ENCODE peak calls at places on chromosome 22, in five cellular contexts. One of them, this sample, is unnamed.

GRCh38 chr22:19122752-19123492 is 710 bp upstream of the DGCR2 start:
- DNase-seq in neuronal stem cell: no peak
- DNase-seq in mesenchymal stem cell: no peak
- DNase-seq in H1: no peak
- DNase-seq in trophoblast cell: no peak
- DNase-seq in this sample: no peak

GRCh38 chr22:50576070-50576469 is 2.2 kb downstream of the CPT1B start:
- DNase-seq in H1: no peak
- DNase-seq in neuronal stem cell: no peak
- DNase-seq in mesenchymal stem cell: peak
- DNase-seq in trophoblast cell: peak
- DNase-seq in this sample: peak

GRCh38 chr22:46587492-46588278 is 32.5 kb upstream of the GRAMD4 start:
- DNase-seq in mesenchymal stem cell: no peak
- DNase-seq in H1: no peak
- DNase-seq in neuronal stem cell: no peak
- DNase-seq in trophoblast cell: no peak
- DNase-seq in this sample: peak

GRCh38 chr22:19811211-19811621 is 43.5 kb downstream of the GNB1L start:
- DNase-seq in neuronal stem cell: no peak
- DNase-seq in mesenchymal stem cell: no peak
- DNase-seq in H1: peak
- DNase-seq in trophoblast cell: no peak
- DNase-seq in this sample: no peak

GRCh38 chr22:23053051-23053707 is 17.1 kb upstream of the GNAZ start:
- DNase-seq in mesenchymal stem cell: no peak
- DNase-seq in trophoblast cell: no peak
- DNase-seq in H1: peak
- DNase-seq in neuronal stem cell: no peak
- DNase-seq in this sample: peak

GRCh38 chr22:17994424-17995108 is 29.8 kb downstream of the MICAL3 start:
- DNase-seq in trophoblast cell: no peak
- DNase-seq in mesenchymal stem cell: no peak
- DNase-seq in H1: no peak
- DNase-seq in neuronal stem cell: no peak
- DNase-seq in this sample: no peak

GRCh38 chr22:37704645-37705044 is 7.8 kb downstream of the TRIOBP start:
- DNase-seq in mesenchymal stem cell: no peak
- DNase-seq in H1: no peak
- DNase-seq in neuronal stem cell: no peak
- DNase-seq in trophoblast cell: no peak
- DNase-seq in this sample: no peak

GRCh38 chr22:32245042-32245441 is 10.1 kb downstream of the SLC5A4 start:
- DNase-seq in mesenchymal stem cell: no peak
- DNase-seq in neuronal stem cell: no peak
- DNase-seq in trophoblast cell: no peak
- DNase-seq in H1: no peak
- DNase-seq in this sample: no peak

GRCh38 chr22:33418483-33418882 is 360.3 kb upstream of the SYN3 start:
- DNase-seq in H1: no peak
- DNase-seq in mesenchymal stem cell: no peak
- DNase-seq in neuronal stem cell: no peak
- DNase-seq in trophoblast cell: no peak
- DNase-seq in this sample: no peak

GRCh38 chr22:41848468-41848867 is 15.6 kb downstream of the SREBF2 start:
- DNase-seq in H1: no peak
- DNase-seq in neuronal stem cell: no peak
- DNase-seq in mesenchymal stem cell: no peak
- DNase-seq in trophoblast cell: no peak
- DNase-seq in this sample: no peak

GRCh38 chr22:33519140-33519973 is 400.9 kb downstream of the LARGE1 start:
- DNase-seq in mesenchymal stem cell: peak
- DNase-seq in neuronal stem cell: peak
- DNase-seq in H1: peak
- DNase-seq in trophoblast cell: peak
- DNase-seq in this sample: peak

GRCh38 chr22:46887978-46888377 is 125.5 kb downstream of the TBC1D22A start:
- DNase-seq in mesenchymal stem cell: no peak
- DNase-seq in H1: no peak
- DNase-seq in trophoblast cell: no peak
- DNase-seq in neuronal stem cell: no peak
- DNase-seq in this sample: no peak

GRCh38 chr22:17802822-17803221 is 28.6 kb upstream of the BID start:
- DNase-seq in trophoblast cell: no peak
- DNase-seq in H1: no peak
- DNase-seq in mesenchymal stem cell: no peak
- DNase-seq in neuronal stem cell: no peak
- DNase-seq in this sample: no peak

GRCh38 chr22:17119481-17120202 is 1.5 kb downstream of the TMEM121B start:
- DNase-seq in mesenchymal stem cell: no peak
- DNase-seq in H1: peak
- DNase-seq in neuronal stem cell: no peak
- DNase-seq in trophoblast cell: peak
- DNase-seq in this sample: peak

GRCh38 chr22:46354176-46354992 is 18.9 kb downstream of the TRMU start:
- DNase-seq in mesenchymal stem cell: no peak
- DNase-seq in neuronal stem cell: no peak
- DNase-seq in H1: no peak
- DNase-seq in trophoblast cell: no peak
- DNase-seq in this sample: peak

GRCh38 chr22:17984114-17984513 is 40.2 kb downstream of the MICAL3 start:
- DNase-seq in mesenchymal stem cell: no peak
- DNase-seq in trophoblast cell: peak
- DNase-seq in H1: no peak
- DNase-seq in neuronal stem cell: no peak
- DNase-seq in this sample: no peak

GRCh38 chr22:30234786-30235470 is 11.6 kb downstream of the LIF start:
- DNase-seq in neuronal stem cell: no peak
- DNase-seq in H1: no peak
- DNase-seq in trophoblast cell: no peak
- DNase-seq in mesenchymal stem cell: peak
- DNase-seq in this sample: no peak

GRCh38 chr22:30236875-30237274 is 9.7 kb downstream of the LIF start:
- DNase-seq in trophoblast cell: no peak
- DNase-seq in mesenchymal stem cell: no peak
- DNase-seq in neuronal stem cell: no peak
- DNase-seq in H1: no peak
- DNase-seq in this sample: no peak

GRCh38 chr22:30238136-30238535 is 8.4 kb downstream of the LIF start:
- DNase-seq in mesenchymal stem cell: no peak
- DNase-seq in neuronal stem cell: no peak
- DNase-seq in H1: no peak
- DNase-seq in trophoblast cell: no peak
- DNase-seq in this sample: no peak

GRCh38 chr22:30233582-30233981 is 13.0 kb downstream of the LIF start:
- DNase-seq in mesenchymal stem cell: no peak
- DNase-seq in neuronal stem cell: no peak
- DNase-seq in trophoblast cell: no peak
- DNase-seq in H1: no peak
- DNase-seq in this sample: no peak

GRCh38 chr22:30235687-30236170 is 10.8 kb downstream of the LIF start:
- DNase-seq in mesenchymal stem cell: peak
- DNase-seq in trophoblast cell: no peak
- DNase-seq in neuronal stem cell: no peak
- DNase-seq in H1: no peak
- DNase-seq in this sample: no peak
- H3K4me2 ChIP-seq in mesenchymal stem cell: no peak
- H3K4me2 ChIP-seq in trophoblast cell: peak
- H3K4me2 ChIP-seq in neuronal stem cell: no peak
- H3K4me2 ChIP-seq in H1: no peak
- H3K4me2 ChIP-seq in this sample: no peak

DNA sequence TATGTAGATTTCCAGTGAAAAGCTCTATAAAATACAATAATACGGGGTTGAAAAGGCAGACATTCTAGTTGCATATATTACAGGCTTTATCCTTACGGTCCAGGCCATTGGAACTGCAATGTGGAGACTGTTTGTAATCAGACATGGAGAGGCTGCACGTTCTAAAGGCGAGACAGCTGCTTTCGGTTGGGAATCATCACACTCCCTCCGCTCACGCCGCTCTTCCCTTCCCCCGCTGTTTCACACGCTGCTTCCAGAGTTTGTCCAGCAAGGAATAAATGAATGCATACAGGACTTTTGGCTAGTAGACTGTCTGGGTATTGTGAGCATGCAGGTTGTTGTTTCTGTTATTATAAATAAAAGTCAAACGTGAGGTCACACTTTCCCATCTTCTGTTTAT is 13.5 kb upstream of the EFCAB6 start:
- DNase-seq in H1: no peak
- DNase-seq in neuronal stem cell: no peak
- DNase-seq in trophoblast cell: no peak
- DNase-seq in mesenchymal stem cell: no peak
- DNase-seq in this sample: peak
- H2AFZ ChIP-seq in H1: no peak
- H2AFZ ChIP-seq in neuronal stem cell: no peak
- H2AFZ ChIP-seq in trophoblast cell: no peak
- H2AFZ ChIP-seq in mesenchymal stem cell: no peak
- H2AFZ ChIP-seq in this sample: no peak

GRCh38 chr22:40607506-40607905 is 29.0 kb downstream of the MRTFA start:
- DNase-seq in mesenchymal stem cell: no peak
- DNase-seq in neuronal stem cell: no peak
- DNase-seq in H1: no peak
- DNase-seq in trophoblast cell: no peak
- DNase-seq in this sample: no peak

GRCh38 chr22:40603088-40603605 is 33.4 kb downstream of the MRTFA start:
- DNase-seq in neuronal stem cell: no peak
- DNase-seq in H1: no peak
- DNase-seq in trophoblast cell: peak
- DNase-seq in mesenchymal stem cell: peak
- DNase-seq in this sample: no peak

GRCh38 chr22:40605676-40606250 is 30.8 kb downstream of the MRTFA start:
- DNase-seq in trophoblast cell: peak
- DNase-seq in mesenchymal stem cell: no peak
- DNase-seq in H1: no peak
- DNase-seq in neuronal stem cell: no peak
- DNase-seq in this sample: no peak

GRCh38 chr22:40609216-40609615 is 27.3 kb downstream of the MRTFA start:
- DNase-seq in neuronal stem cell: no peak
- DNase-seq in mesenchymal stem cell: no peak
- DNase-seq in trophoblast cell: no peak
- DNase-seq in H1: no peak
- DNase-seq in this sample: no peak

GRCh38 chr22:40606306-40606705 is 30.2 kb downstream of the MRTFA start:
- DNase-seq in mesenchymal stem cell: no peak
- DNase-seq in H1: no peak
- DNase-seq in neuronal stem cell: no peak
- DNase-seq in trophoblast cell: no peak
- DNase-seq in this sample: no peak
- H2BK12ac ChIP-seq in mesenchymal stem cell: no peak
- H2BK12ac ChIP-seq in H1: no peak
- H2BK12ac ChIP-seq in neuronal stem cell: no peak
- H2BK12ac ChIP-seq in trophoblast cell: no peak
- H2BK12ac ChIP-seq in this sample: no peak

GRCh38 chr22:49423125-49423650 is 404.5 kb downstream of the BRD1 start:
- DNase-seq in trophoblast cell: no peak
- DNase-seq in neuronal stem cell: no peak
- DNase-seq in mesenchymal stem cell: no peak
- DNase-seq in H1: no peak
- DNase-seq in this sample: no peak
- H3K4me2 ChIP-seq in trophoblast cell: no peak
- H3K4me2 ChIP-seq in neuronal stem cell: no peak
- H3K4me2 ChIP-seq in mesenchymal stem cell: no peak
- H3K4me2 ChIP-seq in H1: no peak
- H3K4me2 ChIP-seq in this sample: no peak

GRCh38 chr22:28951530-28951929 is 68.2 kb downstream of the ZNRF3 start:
- DNase-seq in H1: no peak
- DNase-seq in trophoblast cell: no peak
- DNase-seq in mesenchymal stem cell: no peak
- DNase-seq in neuronal stem cell: no peak
- DNase-seq in this sample: no peak
- H2AFZ ChIP-seq in H1: no peak
- H2AFZ ChIP-seq in trophoblast cell: no peak
- H2AFZ ChIP-seq in mesenchymal stem cell: no peak
- H2AFZ ChIP-seq in neuronal stem cell: no peak
- H2AFZ ChIP-seq in this sample: no peak

GRCh38 chr22:44871782-44872181 is 119.4 kb downstream of the ARHGAP8 start:
- DNase-seq in H1: no peak
- DNase-seq in trophoblast cell: no peak
- DNase-seq in neuronal stem cell: no peak
- DNase-seq in mesenchymal stem cell: no peak
- DNase-seq in this sample: no peak
- H2BK12ac ChIP-seq in H1: no peak
- H2BK12ac ChIP-seq in trophoblast cell: no peak
- H2BK12ac ChIP-seq in neuronal stem cell: no peak
- H2BK12ac ChIP-seq in mesenchymal stem cell: no peak
- H2BK12ac ChIP-seq in this sample: no peak

GRCh38 chr22:27641049-27641790 is 160.3 kb downstream of the MN1 start:
- DNase-seq in mesenchymal stem cell: peak
- DNase-seq in trophoblast cell: no peak
- DNase-seq in H1: no peak
- DNase-seq in neuronal stem cell: no peak
- DNase-seq in this sample: no peak
- H3K4me2 ChIP-seq in mesenchymal stem cell: no peak
- H3K4me2 ChIP-seq in trophoblast cell: no peak
- H3K4me2 ChIP-seq in H1: no peak
- H3K4me2 ChIP-seq in neuronal stem cell: no peak
- H3K4me2 ChIP-seq in this sample: no peak

DNA sequence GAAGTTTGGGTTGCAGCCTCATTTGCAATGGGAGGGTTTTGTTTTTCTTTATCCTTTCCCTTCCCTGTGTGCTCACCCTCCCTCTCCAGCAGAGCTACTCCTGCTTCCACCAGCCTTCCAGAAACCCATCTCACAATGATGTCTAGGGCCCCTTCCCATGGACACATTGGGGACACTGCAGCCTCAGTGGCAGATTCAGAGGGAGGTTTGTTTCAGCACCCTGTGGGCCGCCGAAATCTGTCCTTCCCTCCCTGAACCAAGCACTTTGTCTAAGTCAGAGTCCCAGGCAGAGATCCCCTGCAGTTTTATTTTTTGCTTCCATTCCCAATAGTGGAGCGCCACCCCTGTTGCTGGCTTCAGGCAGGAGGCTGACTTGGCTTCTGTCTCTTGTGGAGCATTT is 8.6 kb upstream of the SYNGR1 start:
- DNase-seq in trophoblast cell: no peak
- DNase-seq in neuronal stem cell: no peak
- DNase-seq in H1: no peak
- DNase-seq in mesenchymal stem cell: no peak
- DNase-seq in this sample: no peak
- H2AFZ ChIP-seq in trophoblast cell: no peak
- H2AFZ ChIP-seq in neuronal stem cell: no peak
- H2AFZ ChIP-seq in H1: peak
- H2AFZ ChIP-seq in mesenchymal stem cell: no peak
- H2AFZ ChIP-seq in this sample: no peak

This sample was measured in H9.